ENCODE peak calls at places on chromosomes 6 and 20, in five cellular contexts. Q, L, K, M and B are unnamed samples.

GRCh38 chr20:22717466-22717865 is 133.1 kb upstream of the FOXA2 start:
- ATAC-seq in Q (no peak), L (peak), K (no peak), M (peak), B (no peak)

GRCh38 chr6:89597372-89597771 is 41.2 kb downstream of the LYRM2 start:
- ATAC-seq in Q (no peak), L (no peak), K (no peak), M (no peak), B (no peak)

GRCh38 chr6:37663016-37663810 is 34.5 kb downstream of the MDGA1 start:
- ATAC-seq in Q (no peak), L (no peak), K (no peak), M (no peak), B (no peak)

GRCh38 chr6:44012078-44012493 is 115.2 kb downstream of the MRPL14 start:
- ATAC-seq in Q (no peak), L (no peak), K (no peak), M (no peak), B (no peak)

GRCh38 chr20:36339646-36340592 is 33.8 kb downstream of the DLGAP4 start:
- ATAC-seq in Q (no peak), L (no peak), K (no peak), M (no peak), B (peak)

GRCh38 chr20:63167026-63167917 is 48.7 kb downstream of the YTHDF1 start:
- ATAC-seq in Q (no peak), L (no peak), K (no peak), M (no peak), B (no peak)

GRCh38 chr6:54419885-54420284 is 111.6 kb downstream of the TINAG start:
- ATAC-seq in Q (no peak), L (no peak), K (no peak), M (no peak), B (no peak)

GRCh38 chr6:15042938-15043337 is 202.9 kb upstream of the JARID2 start:
- ATAC-seq in Q (no peak), L (no peak), K (no peak), M (no peak), B (no peak)

GRCh38 chr20:19079536-19080299 is 132.7 kb upstream of the SLC24A3 start:
- ATAC-seq in Q (no peak), L (no peak), K (no peak), M (no peak), B (no peak)

GRCh38 chr6:75207211-75207984 is 1.5 kb upstream of the COL12A1 start:
- ATAC-seq in Q (no peak), L (no peak), K (no peak), M (no peak), B (no peak)

GRCh38 chr20:58867211-58867610 is 14.7 kb downstream of the GNAS start:
- ATAC-seq in Q (no peak), L (peak), K (no peak), M (no peak), B (no peak)

GRCh38 chr6:45378324-45378926 is 691 bp upstream of the SUPT3H start:
- ATAC-seq in Q (no peak), L (peak), K (no peak), M (peak), B (peak)

GRCh38 chr6:166104107-166104506 is 63.5 kb downstream of the TBXT start:
- ATAC-seq in Q (no peak), L (no peak), K (no peak), M (no peak), B (no peak)

GRCh38 chr6:43709654-43710303 is 22.2 kb upstream of the MRPS18A start:
- ATAC-seq in Q (no peak), L (no peak), K (no peak), M (no peak), B (no peak)

GRCh38 chr6:136757150-136757549 is 35.1 kb downstream of the MAP3K5 start:
- ATAC-seq in Q (no peak), L (no peak), K (no peak), M (peak), B (no peak)

GRCh38 chr6:110529355-110529754 is 52.9 kb upstream of the SLC22A16 start:
- ATAC-seq in Q (no peak), L (no peak), K (no peak), M (no peak), B (peak)

GRCh38 chr6:109300874-109301273 is 81.4 kb downstream of the CD164 start:
- ATAC-seq in Q (no peak), L (no peak), K (no peak), M (no peak), B (no peak)

GRCh38 chr6:150599199-150600002 is at the start of gene PLEKHG1:
- ATAC-seq in Q (peak), L (peak), K (peak), M (peak), B (peak)

GRCh38 chr6:14804444-14805210 is 441.2 kb upstream of the JARID2 start:
- ATAC-seq in Q (no peak), L (peak), K (no peak), M (peak), B (no peak)